ENCODE peak calls at places on chromosomes 3 and 15, in five cellular contexts. V is upper lobe of right lung, I is left ventricle myocardium inferior, A is OCI-LY7, Y is dorsolateral prefrontal cortex. H is an unnamed sample.

GRCh38 chr15:56243774-56244236 is at the start of gene RFX7:
- DNase-seq in Y (peak), A (peak), I (peak), V (peak), H (peak)

GRCh38 chr3:195356151-195357086 is 85.5 kb upstream of the XXYLT1 start:
- DNase-seq in V (no peak), I (peak), A (no peak), Y (peak), H (peak)

GRCh38 chr3:133892546-133893231 is 3.0 kb downstream of the RAB6B start:
- DNase-seq in A (no peak), Y (no peak), V (no peak), I (peak), H (peak)

GRCh38 chr3:49868951-49869454 is 703 bp downstream of the CAMKV start:
- DNase-seq in Y (peak), I (no peak), A (no peak), V (no peak), H (no peak)

GRCh38 chr3:29468150-29468549 is 187.3 kb downstream of the RBMS3 start:
- DNase-seq in V (no peak), Y (no peak), A (no peak), I (no peak), H (no peak)

GRCh38 chr15:57591822-57592367 is at the start of gene MYZAP:
- DNase-seq in Y (peak), V (peak), A (no peak), I (peak), H (peak)

GRCh38 chr3:58404396-58404795 is 29.2 kb downstream of the PDHB start:
- DNase-seq in Y (no peak), A (no peak), I (no peak), V (no peak), H (no peak)

GRCh38 chr3:191030983-191031382 is 168.1 kb upstream of the OSTN start:
- DNase-seq in V (no peak), I (no peak), A (no peak), Y (no peak), H (no peak)

GRCh38 chr3:134364061-134364935 is 9.9 kb downstream of the AMOTL2 start:
- DNase-seq in A (no peak), V (peak), Y (peak), I (peak), H (peak)

GRCh38 chr3:11059090-11059798 is 66.7 kb downstream of the SLC6A1 start:
- DNase-seq in Y (peak), I (peak), A (peak), V (no peak), H (peak)

GRCh38 chr3:14429237-14429636 is 26.8 kb downstream of the SLC6A6 start:
- DNase-seq in V (no peak), I (no peak), Y (no peak), A (peak), H (no peak)
- H3K27ac ChIP-seq in V (peak), I (no peak), Y (no peak), A (peak), H (peak)

GRCh38 chr3:153172796-153173757 is 11.1 kb downstream of the RAP2B start:
- DNase-seq in V (no peak), I (no peak), Y (no peak), A (no peak), H (no peak)

GRCh38 chr3:153176197-153176596 is 14.2 kb downstream of the RAP2B start:
- DNase-seq in A (no peak), V (no peak), Y (no peak), I (no peak), H (no peak)

GRCh38 chr3:153169793-153170386 is 7.9 kb downstream of the RAP2B start:
- DNase-seq in V (no peak), Y (no peak), A (no peak), I (no peak), H (no peak)

GRCh38 chr3:153171918-153172317 is 9.9 kb downstream of the RAP2B start:
- DNase-seq in A (no peak), V (no peak), Y (no peak), I (no peak), H (no peak)

DNA sequence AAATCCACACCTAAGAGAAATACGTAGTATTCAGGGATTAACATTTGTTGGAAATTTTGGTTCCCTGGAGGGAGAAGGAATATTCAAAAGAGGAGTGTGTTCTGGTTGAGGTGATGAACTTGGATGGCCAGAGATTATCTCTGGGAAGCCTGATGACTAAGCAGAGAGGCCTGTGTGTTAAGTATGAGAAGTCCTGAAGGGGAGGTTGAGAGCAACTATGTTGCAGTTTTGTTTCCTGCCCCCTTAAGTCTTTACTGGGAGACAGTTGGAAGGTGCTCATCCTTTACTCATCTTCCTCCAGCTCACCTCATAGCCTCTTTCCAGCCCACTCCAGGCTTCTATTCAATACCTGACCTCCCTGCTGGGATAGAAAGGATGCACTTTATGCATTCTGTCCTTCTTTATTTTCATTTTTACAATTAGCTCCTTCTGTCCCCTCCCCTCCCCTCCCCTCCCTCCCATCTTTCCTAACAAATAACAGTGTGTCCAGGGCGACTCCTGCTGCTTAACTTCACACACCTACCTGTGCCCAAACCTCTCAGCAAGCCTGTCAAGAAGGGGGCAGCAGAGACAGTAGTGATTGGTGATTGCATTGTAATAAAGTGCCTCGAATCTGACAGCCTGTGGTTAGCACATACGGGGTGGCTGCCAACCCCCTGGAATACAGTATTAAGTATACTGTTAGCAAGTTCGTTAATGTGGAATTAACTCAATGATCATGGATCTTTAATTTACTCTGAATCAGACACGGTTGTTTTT is 11.9 kb downstream of the RAP2B start:
- DNase-seq in A (peak), I (no peak), Y (no peak), V (no peak), H (no peak)
- TF ChIP-seq CTCF in A (peak), I (no peak), Y (no peak), V (no peak), H (no peak)

GRCh38 chr3:107772016-107772415 is 249.3 kb downstream of the BBX start:
- DNase-seq in V (no peak), A (no peak), Y (no peak), I (no peak), H (no peak)
- H3K27ac ChIP-seq in V (no peak), A (no peak), Y (no peak), I (no peak), H (no peak)

DNA sequence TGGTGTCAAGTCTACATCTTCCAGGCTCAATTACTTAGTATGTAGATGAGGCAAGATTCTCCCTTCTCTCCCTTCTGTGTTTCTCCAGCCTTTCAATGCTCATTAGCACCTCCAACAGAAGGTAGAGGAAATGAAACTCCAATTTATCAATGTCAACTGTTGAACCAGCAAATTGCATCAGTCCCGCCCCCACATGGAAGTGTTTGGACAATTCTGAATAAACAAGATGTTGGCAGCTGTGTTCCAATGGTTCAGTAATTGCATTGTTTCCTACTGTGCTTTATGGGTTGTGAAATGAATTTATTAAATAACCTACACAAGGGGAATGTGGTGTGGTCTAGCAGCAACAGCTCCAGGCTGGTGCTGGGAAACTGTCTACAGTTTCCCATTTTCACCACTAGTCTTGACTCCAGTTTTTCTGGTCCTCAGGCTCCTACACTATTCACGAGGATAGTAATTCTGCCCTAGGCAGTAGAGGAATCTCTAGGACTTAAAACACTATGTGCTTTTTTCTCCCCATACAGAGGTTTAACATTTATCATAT is 91.9 kb downstream of the MB21D2 start:
- DNase-seq in V (no peak), A (peak), Y (no peak), I (no peak), H (no peak)
- TF ChIP-seq CTCF in V (peak), A (peak), Y (no peak), I (no peak), H (no peak)

DNA sequence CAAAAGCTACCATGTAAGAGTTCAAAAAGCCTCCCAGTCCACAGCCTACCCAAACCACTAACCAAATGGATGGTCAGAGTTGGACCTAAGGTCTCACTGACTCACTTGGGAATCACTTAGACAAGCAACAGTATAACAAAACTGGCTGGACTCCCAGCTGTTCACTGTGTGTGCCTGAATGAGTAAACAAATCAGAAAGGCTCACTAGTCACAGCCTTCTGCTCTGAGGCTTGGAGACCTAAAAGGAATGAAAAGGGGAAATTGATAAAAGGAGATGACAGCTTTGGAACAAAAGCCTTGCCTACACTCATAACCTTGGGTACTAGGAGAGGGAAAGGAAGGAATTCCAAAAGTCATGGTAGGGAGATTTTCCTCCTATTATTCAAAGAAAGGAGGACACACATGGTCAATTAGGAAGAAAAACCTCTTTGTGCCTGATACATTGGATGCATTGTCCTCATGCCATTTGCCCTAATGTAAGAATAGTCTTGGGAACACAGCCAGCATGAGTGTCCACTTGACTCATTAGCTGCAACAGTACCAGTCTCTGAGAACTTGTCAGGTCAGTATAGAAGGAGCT is 92.3 kb downstream of the FRMD5 start:
- DNase-seq in I (no peak), A (no peak), V (no peak), Y (no peak), H (peak)
- H3K27ac ChIP-seq in I (peak), A (no peak), V (no peak), Y (peak), H (no peak)

DNA sequence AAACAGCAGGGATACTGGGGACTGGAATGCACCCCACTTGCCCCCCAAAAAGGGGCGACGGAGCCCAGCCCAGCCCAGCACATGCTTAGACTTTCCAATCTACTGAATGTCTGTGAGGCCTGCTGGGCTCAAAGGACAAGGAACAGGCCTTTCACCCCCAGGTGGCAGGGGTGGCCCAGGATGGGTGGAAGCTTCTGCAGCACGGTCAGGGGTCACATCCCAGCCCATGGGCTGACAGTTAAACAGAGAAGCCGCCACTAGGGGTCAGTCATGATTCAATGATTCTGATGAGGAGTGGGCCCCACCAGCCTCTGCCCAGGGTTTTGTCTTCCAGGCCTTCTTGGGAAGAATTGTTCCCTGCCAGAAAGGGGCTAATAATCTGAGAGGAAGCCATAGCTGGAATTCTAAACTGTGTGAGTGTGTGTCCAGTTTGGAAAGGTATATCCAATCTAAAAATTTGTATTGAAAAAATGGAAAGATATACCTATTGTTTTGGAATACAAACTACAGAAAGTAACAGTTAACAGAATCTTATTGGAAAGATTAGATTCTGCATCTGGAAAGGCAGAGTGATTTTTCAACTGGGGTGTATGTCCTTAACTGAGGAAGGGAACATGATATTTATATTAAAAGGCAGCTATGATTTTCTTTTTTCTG is 2.2 kb downstream of the CHRNB4 start:
- DNase-seq in Y (no peak), A (peak), I (no peak), V (peak), H (peak)
- TF ChIP-seq CTCF in Y (peak), A (peak), I (peak), V (peak), H (peak)

DNA sequence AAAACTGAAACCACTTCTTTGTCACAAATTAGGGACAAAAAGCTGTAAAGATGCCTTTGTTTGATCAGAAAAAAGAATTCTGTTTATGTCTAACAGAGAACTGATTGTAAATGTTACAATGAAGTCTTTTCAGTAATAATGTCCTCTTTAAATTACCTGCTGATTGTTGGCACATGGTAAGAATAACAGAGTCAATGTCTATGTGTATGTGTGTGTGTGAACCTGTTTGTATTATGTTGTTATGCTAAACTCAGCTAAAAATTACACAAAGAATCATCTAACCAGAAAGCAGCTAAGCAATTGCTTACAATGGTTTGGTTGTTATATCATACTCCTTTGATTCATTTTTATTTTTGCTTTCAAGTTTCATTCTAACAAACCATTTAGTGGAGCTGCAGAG is 159.1 kb upstream of the PDZRN3 start:
- DNase-seq in Y (no peak), V (no peak), I (no peak), A (no peak), H (no peak)
- H3K27ac ChIP-seq in Y (peak), V (no peak), I (no peak), A (no peak), H (no peak)